ENCODE peak calls at places on chromosome 14, in nine cellular contexts. X is skeletal muscle cell; A is LHCN-M2; Q is activated CD4-positive, CD25-positive, alpha-beta regulatory T cell; K is cardiac muscle cell; D is substantia nigra; W is C1 segment of cervical spinal cord; J is activated T-cell treated with anti-CD3 and anti-CD28 coated beads, Interleukin-2, amount 50 U/mL, for 48 hours; O is NCI-H774. T is an unnamed sample.

GRCh38 chr14:31037709-31038221 is 11.6 kb upstream of the STRN3 start:
- DNase-seq in D (no peak), O (no peak), K (no peak), Q (no peak), X (no peak), A (no peak), W (no peak), J (no peak), T (no peak)

GRCh38 chr14:75067212-75067611 is 2.2 kb upstream of the ZC2HC1C start:
- DNase-seq in K (no peak), O (no peak), D (no peak), X (no peak), A (no peak), J (no peak), Q (no peak), W (no peak), T (no peak)

GRCh38 chr14:103070971-103071542 is 13.0 kb upstream of the LBHD2 start:
- DNase-seq in J (no peak), O (no peak), X (no peak), A (no peak), W (no peak), D (no peak), Q (no peak), K (no peak), T (no peak)

GRCh38 chr14:31221266-31221665 is 13.7 kb upstream of the HECTD1 start:
- DNase-seq in Q (no peak), J (no peak), X (no peak), A (no peak), O (no peak), D (no peak), W (no peak), K (no peak), T (no peak)

GRCh38 chr14:82720931-82721330 is 1187.3 kb upstream of the SEL1L start:
- DNase-seq in X (no peak), A (no peak), W (no peak), J (no peak), Q (no peak), K (peak; percentile 14), O (no peak), D (no peak), T (no peak)

GRCh38 chr14:89827260-89827659 is 127.3 kb downstream of the EFCAB11 start:
- DNase-seq in X (no peak), A (no peak), W (no peak), Q (no peak), K (no peak), J (no peak), D (no peak), O (no peak), T (no peak)

GRCh38 chr14:29339491-29339890 is 572.9 kb downstream of the FOXG1 start:
- DNase-seq in K (no peak), J (no peak), Q (no peak), A (peak; percentile 36), O (no peak), D (no peak), W (no peak), X (no peak), T (no peak)

GRCh38 chr14:97408937-97409860 is 612.0 kb downstream of the VRK1 start:
- DNase-seq in J (peak; percentile 66), O (no peak), K (no peak), X (no peak), A (no peak), W (no peak), D (no peak), Q (no peak), T (no peak)

GRCh38 chr14:25411933-25412757 is 362.2 kb upstream of the STXBP6 start:
- DNase-seq in J (no peak), D (no peak), A (no peak), Q (no peak), K (peak; percentile 5), W (peak; percentile 28), X (no peak), O (no peak), T (no peak)

GRCh38 chr14:73237786-73238261 is 518 bp downstream of the PAPLN start:
- DNase-seq in D (no peak), K (no peak), A (no peak), W (no peak), X (no peak), Q (no peak), O (no peak), J (peak; percentile 24), T (no peak)

GRCh38 chr14:49966971-49967630 is 74.2 kb downstream of the ARF6 start:
- DNase-seq in A (no peak), D (no peak), J (no peak), K (no peak), Q (no peak), X (no peak), W (no peak), O (no peak), T (no peak)

GRCh38 chr14:70808402-70809237 is 693 bp downstream of the MAP3K9 start:
- DNase-seq in O (no peak), K (no peak), A (no peak), X (no peak), D (no peak), Q (no peak), W (no peak), J (peak; percentile 69), T (no peak)

GRCh38 chr14:105026033-105026785 is 5.3 kb upstream of the CDCA4 start:
- DNase-seq in K (no peak), X (peak; percentile 72), A (peak; percentile 70), O (no peak), D (no peak), Q (no peak), J (no peak), W (no peak), T (no peak)

GRCh38 chr14:71070169-71070568 is 162.9 kb downstream of the PCNX1 start:
- DNase-seq in A (peak; percentile 73), O (no peak), D (no peak), W (no peak), J (no peak), X (no peak), K (peak; percentile 5), Q (no peak), T (no peak)

GRCh38 chr14:31090872-31091764 is 64.9 kb upstream of the STRN3 start:
- DNase-seq in K (peak; percentile 92), D (no peak), X (peak; percentile 90), A (peak; percentile 92), W (no peak), O (peak; percentile 75), Q (no peak), J (no peak), T (peak; percentile 85)

GRCh38 chr14:104687601-104688504 is 1.6 kb upstream of the INF2 start:
- DNase-seq in W (no peak), X (no peak), D (no peak), J (no peak), O (peak; percentile 71), A (peak; percentile 84), K (peak; percentile 78), Q (no peak), T (no peak)

GRCh38 chr14:26828741-26829140 is 230.9 kb upstream of the NOVA1 start:
- DNase-seq in J (no peak), A (no peak), K (no peak), O (no peak), X (no peak), Q (no peak), W (no peak), D (no peak), T (no peak)

GRCh38 chr14:33569844-33570716 is 380.8 kb downstream of the EGLN3 start:
- DNase-seq in W (no peak), A (no peak), Q (no peak), D (no peak), J (no peak), K (peak; percentile 16), X (no peak), O (no peak), T (no peak)

GRCh38 chr14:62162998-62163589 is 400.9 kb downstream of the SNAPC1 start:
- DNase-seq in J (no peak), D (no peak), K (peak; percentile 64), W (no peak), X (no peak), A (peak; percentile 18), O (no peak), Q (no peak), T (peak; percentile 7)

GRCh38 chr14:51643137-51643536 is 8.6 kb upstream of the FRMD6 start:
- DNase-seq in D (no peak), J (no peak), A (peak; percentile 76), W (no peak), O (no peak), X (peak; percentile 71), K (no peak), Q (no peak), T (peak; percentile 73)

GRCh38 chr14:57209561-57209960 is 59.1 kb downstream of the EXOC5 start:
- DNase-seq in Q (no peak), X (peak; percentile 4), W (no peak), J (no peak), K (peak; percentile 22), O (no peak), D (no peak), A (peak; percentile 28), T (peak; percentile 59)

GRCh38 chr14:55869397-55870049 is 248.7 kb upstream of the PELI2 start:
- DNase-seq in A (peak; percentile 10), W (no peak), Q (no peak), K (no peak), X (no peak), D (no peak), O (no peak), J (no peak), T (no peak)

GRCh38 chr14:95340201-95340697 is 20.5 kb upstream of the CLMN start:
- DNase-seq in W (no peak), A (no peak), Q (no peak), O (no peak), X (no peak), K (no peak), J (no peak), D (no peak), T (no peak)

GRCh38 chr14:61350427-61350826 is 29.0 kb downstream of the PRKCH start:
- DNase-seq in X (no peak), W (no peak), O (no peak), K (no peak), A (no peak), J (no peak), D (no peak), Q (no peak), T (no peak)

GRCh38 chr14:90140298-90140955 is 78.6 kb downstream of the KCNK13 start:
- DNase-seq in A (peak; percentile 39), W (no peak), O (no peak), D (no peak), K (no peak), J (no peak), Q (no peak), X (peak; percentile 16), T (no peak)

T was measured in AG09309.